ENCODE peak calls at places on chromosomes 7 and 10, in nine cellular contexts. N is PC-3, M is ovary, T is keratinocyte, K is heart right ventricle, H is tibial nerve, V is neural progenitor cell, J is cardiac muscle cell, O is lower lobe of right lung. U is an unnamed sample.
A peak's percentile ranks its signal among the peaks of the same experiment; 100 is the strongest.

GRCh38 chr7:42489299-42489698 is 252.3 kb upstream of the GLI3 start:
- DNase-seq in H (no peak), V (no peak), O (no peak), N (no peak), J (no peak), K (no peak), T (no peak), M (no peak), U (no peak)

GRCh38 chr10:132030898-132031463 is 34.8 kb upstream of the JAKMIP3 start:
- DNase-seq in V (no peak), T (no peak), K (no peak), M (no peak), H (no peak), J (no peak), O (no peak), N (peak; percentile 40), U (no peak)

GRCh38 chr7:15874774-15875173 is 188.3 kb upstream of the MEOX2 start:
- DNase-seq in N (no peak), O (no peak), H (no peak), V (no peak), J (no peak), K (no peak), M (no peak), T (no peak), U (no peak)

GRCh38 chr10:123294109-123294508 is 139.9 kb downstream of the BUB3 start:
- DNase-seq in N (no peak), H (no peak), O (no peak), V (no peak), T (no peak), M (no peak), J (no peak), K (no peak), U (no peak)

GRCh38 chr7:41956712-41957111 is 253.8 kb upstream of the INHBA start:
- DNase-seq in J (no peak), V (peak; percentile 7), M (no peak), T (no peak), K (no peak), N (no peak), H (no peak), O (no peak), U (no peak)

GRCh38 chr10:6204341-6205191 is 1.8 kb downstream of the PFKFB3 start:
- DNase-seq in H (no peak), M (peak; percentile 74), O (peak; percentile 80), T (peak; percentile 49), V (peak; percentile 88), N (peak; percentile 68), K (peak; percentile 59), J (no peak), U (no peak)

GRCh38 chr7:88344956-88345832 is 38.5 kb upstream of the STEAP4 start:
- DNase-seq in V (peak; percentile 82), K (peak; percentile 30), M (peak; percentile 24), J (peak; percentile 72), N (peak; percentile 54), T (no peak), H (peak; percentile 45), O (peak; percentile 74), U (peak; percentile 69)

GRCh38 chr7:48255046-48255445 is 83.8 kb downstream of the ABCA13 start:
- DNase-seq in J (no peak), T (no peak), H (no peak), O (no peak), V (no peak), M (no peak), K (no peak), N (no peak), U (no peak)

GRCh38 chr10:116857156-116857555 is 7.9 kb downstream of the ENO4 start:
- DNase-seq in H (no peak), V (no peak), K (no peak), J (no peak), M (no peak), O (no peak), T (no peak), N (no peak), U (peak; percentile 71)

GRCh38 chr7:101241015-101241363 is 3.4 kb upstream of the CLDN15 start:
- DNase-seq in K (no peak), N (no peak), V (no peak), T (no peak), O (no peak), H (no peak), M (no peak), J (no peak), U (no peak)

GRCh38 chr7:90858546-90858945 is 262.4 kb downstream of the CDK14 start:
- DNase-seq in K (no peak), N (no peak), M (no peak), V (no peak), H (no peak), J (no peak), T (no peak), O (no peak), U (no peak)

GRCh38 chr7:94301024-94301588 is 93.6 kb upstream of the COL1A2 start:
- DNase-seq in K (peak; percentile 65), H (peak; percentile 63), O (peak; percentile 38), M (peak; percentile 86), J (peak; percentile 56), V (peak; percentile 80), N (peak; percentile 91), T (peak; percentile 32), U (peak; percentile 40)

GRCh38 chr10:77290528-77291155 is 347.0 kb downstream of the KCNMA1 start:
- DNase-seq in K (no peak), V (no peak), T (peak; percentile 32), N (peak; percentile 95), H (no peak), O (no peak), M (no peak), J (no peak), U (no peak)

GRCh38 chr10:37754538-37755323 is 102.7 kb downstream of the ZNF248 start:
- DNase-seq in H (no peak), O (no peak), N (peak; percentile 97), V (peak; percentile 45), J (no peak), M (no peak), T (no peak), K (peak; percentile 18), U (peak; percentile 70)

GRCh38 chr7:43749383-43749940 is 9.0 kb upstream of the BLVRA start:
- DNase-seq in N (no peak), K (no peak), H (no peak), O (no peak), J (no peak), M (no peak), V (no peak), T (no peak), U (no peak)

GRCh38 chr10:20299037-20299557 is 482.9 kb downstream of the PLXDC2 start:
- DNase-seq in K (no peak), T (no peak), M (no peak), H (no peak), J (no peak), V (no peak), O (no peak), N (no peak), U (no peak)

DNA sequence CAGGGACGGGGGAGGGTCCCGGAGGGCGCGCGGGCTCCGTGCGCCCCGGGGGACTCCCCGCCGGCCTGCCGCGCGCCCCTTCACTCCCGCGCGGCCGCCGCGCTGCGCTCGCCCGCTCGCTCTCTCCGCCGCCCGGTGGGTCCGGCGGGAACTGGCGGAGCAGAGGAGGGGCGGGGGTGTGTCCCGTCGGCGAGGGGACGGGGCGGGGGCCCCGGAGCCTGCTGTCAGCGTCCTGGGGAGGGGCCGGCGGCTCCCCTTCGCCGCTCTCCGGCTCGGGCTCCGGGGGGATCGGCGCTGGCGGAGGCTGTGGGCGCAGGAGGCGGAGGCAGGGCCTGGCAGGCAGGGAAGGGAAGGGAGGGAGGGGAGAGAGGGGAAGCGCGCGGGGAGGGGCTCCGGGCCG is at the start of gene SH3PXD2A:
- DNase-seq in J (peak; percentile 87), O (no peak), K (peak; percentile 68), H (no peak), M (peak; percentile 70), V (peak; percentile 83), N (peak; percentile 38), T (no peak), U (peak; percentile 59)
- TF ChIP-seq CTCF in J (no peak), O (peak; percentile 6), K (no peak), H (peak; percentile 59), M (peak; percentile 39), V (no peak), N (no peak), T (no peak), U (no peak)

GRCh38 chr10:92074126-92074887 is 150.7 kb downstream of the BTAF1 start:
- DNase-seq in K (no peak), O (no peak), M (no peak), N (peak; percentile 32), V (no peak), H (no peak), J (no peak), T (no peak), U (no peak)

GRCh38 chr10:92064506-92064905 is 140.9 kb downstream of the BTAF1 start:
- DNase-seq in H (no peak), J (no peak), N (no peak), K (no peak), M (no peak), O (no peak), V (no peak), T (no peak), U (no peak)

GRCh38 chr10:92066386-92066785 is 142.8 kb downstream of the BTAF1 start:
- DNase-seq in H (no peak), T (no peak), M (no peak), O (no peak), K (no peak), J (no peak), N (no peak), V (no peak), U (no peak)

DNA sequence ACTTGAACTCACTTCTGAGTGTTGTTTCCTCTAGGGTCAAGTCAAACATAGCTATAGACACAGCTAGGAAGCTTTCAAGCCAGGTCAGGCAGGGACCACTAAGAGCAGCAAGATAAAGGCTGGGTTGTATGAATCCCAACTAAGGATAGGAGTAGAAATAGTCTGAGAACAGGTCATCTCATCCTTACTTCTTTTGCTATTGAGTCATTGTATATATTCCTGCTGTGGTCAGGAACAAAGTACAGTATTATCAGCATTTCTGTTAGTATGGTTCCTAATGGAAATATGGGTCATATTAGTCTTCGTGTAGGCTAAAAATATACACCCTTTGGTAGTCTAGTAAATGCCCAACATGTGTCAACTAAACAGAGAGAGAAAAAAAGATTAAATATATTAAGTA is 145.3 kb downstream of the BTAF1 start:
- DNase-seq in N (no peak), K (no peak), H (no peak), J (no peak), T (no peak), M (no peak), O (no peak), V (no peak), U (no peak)
- H3K27ac ChIP-seq in N (no peak overlapping the region), K (no peak overlapping the region), H (no peak overlapping the region), J (no peak overlapping the region), T (no peak overlapping the region), M (no peak overlapping the region), O (no peak overlapping the region), V (no peak overlapping the region), U (no peak overlapping the region)

GRCh38 chr7:128131115-128131514 is 99.9 kb upstream of the LRRC4 start:
- DNase-seq in J (no peak), T (no peak), M (no peak), N (no peak), O (no peak), K (no peak), H (no peak), V (no peak), U (no peak)
- H3K27me3 ChIP-seq in J (peaks cover 69% of the 10 kb centered on the region), T (peaks cover 33% of the 10 kb centered on the region), M (no peaks in the 10 kb centered on the region), N (peaks cover 42% of the 10 kb centered on the region), O (peaks cover 26% of the 10 kb centered on the region), K (peaks cover 24% of the 10 kb centered on the region), H (no peaks in the 10 kb centered on the region), V (peaks cover 80% of the 10 kb centered on the region), U (no peaks in the 10 kb centered on the region)

DNA sequence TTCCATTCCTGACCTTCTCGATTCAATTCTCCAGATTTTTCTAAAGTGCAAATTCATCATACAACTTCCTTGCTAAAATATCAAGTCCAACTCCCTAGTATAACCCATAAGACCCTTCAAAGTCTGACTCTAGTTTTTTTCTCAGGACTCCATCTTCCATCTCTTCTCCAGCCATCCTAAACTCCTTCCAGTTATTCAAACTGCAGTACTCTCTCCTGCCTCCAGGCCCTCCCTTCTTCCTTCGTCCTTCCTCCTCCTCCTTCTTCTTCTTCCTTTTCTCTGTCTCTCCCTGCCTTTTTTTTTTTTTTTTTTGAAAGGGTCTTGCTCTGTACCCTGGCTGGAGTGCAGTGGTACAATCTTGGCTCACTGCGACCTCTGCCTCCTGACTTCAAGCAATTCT is 111.9 kb downstream of the RELN start:
- DNase-seq in T (no peak), N (no peak), V (no peak), J (no peak), H (no peak), M (no peak), O (no peak), K (no peak), U (no peak)
- TF ChIP-seq CTCF in T (no peak), N (no peak), V (no peak), J (no peak), H (no peak), M (no peak), O (no peak), K (no peak), U (no peak)

U was measured in WERI-Rb-1.